ENCODE peak calls at places on chromosomes 4 and X, in four cellular contexts. N is HepG2, Y is SK-N-SH, C is H1. T is an unnamed sample.

GRCh38 chrX:74343970-74344622 is 40.1 kb downstream of the ZCCHC13 start:
- DNase-seq in N (peak), C (peak), Y (peak), T (peak)

GRCh38 chr4:166538491-166539005 is 665.5 kb downstream of the TLL1 start:
- DNase-seq in C (no peak), N (no peak), Y (no peak), T (no peak)

GRCh38 chr4:142556613-142557012 is 289.5 kb downstream of the INPP4B start:
- DNase-seq in Y (no peak), N (no peak), C (no peak), T (no peak)

GRCh38 chrX:124981420-124981819 is 338.3 kb upstream of the TEX13C start:
- DNase-seq in C (no peak), Y (no peak), N (no peak), T (no peak)

GRCh38 chr4:156950090-156950489 is 21.5 kb downstream of the PDGFC start:
- DNase-seq in N (no peak), C (no peak), Y (no peak), T (no peak)

GRCh38 chr4:6368601-6369000 is 99.0 kb downstream of the WFS1 start:
- DNase-seq in C (no peak), N (no peak), Y (no peak), T (no peak)

GRCh38 chr4:72205298-72205697 is 173.5 kb downstream of the NPFFR2 start:
- DNase-seq in C (no peak), N (no peak), Y (no peak), T (no peak)

GRCh38 chr4:42655921-42656735 is 777 bp downstream of the ATP8A1 start:
- DNase-seq in Y (peak), N (peak), C (peak), T (no peak)

GRCh38 chrX:57528670-57529255 is 63.0 kb upstream of the ZXDB start:
- DNase-seq in C (peak), Y (no peak), N (peak), T (no peak)

GRCh38 chr4:132792305-132792704 is 356.8 kb upstream of the PCDH10 start:
- DNase-seq in Y (no peak), N (no peak), C (no peak), T (no peak)
- TF ChIP-seq TCF12 in Y (no peak), N (no peak), C (no peak), T (no peak)

GRCh38 chr4:15744016-15744415 is 34.1 kb upstream of the CD38 start:
- DNase-seq in N (no peak), C (no peak), Y (no peak), T (no peak)

GRCh38 chr4:15746110-15746509 is 32.0 kb upstream of the CD38 start:
- DNase-seq in C (no peak), N (no peak), Y (no peak), T (no peak)

GRCh38 chr4:15742083-15742582 is 36.0 kb upstream of the CD38 start:
- DNase-seq in N (no peak), Y (no peak), C (no peak), T (no peak)

GRCh38 chr4:15740764-15741404 is 37.2 kb upstream of the CD38 start:
- DNase-seq in N (peak), C (no peak), Y (no peak), T (no peak)

GRCh38 chr4:15742637-15743036 is 35.5 kb upstream of the CD38 start:
- DNase-seq in N (no peak), C (no peak), Y (no peak), T (no peak)
- TF ChIP-seq TCF12 in N (no peak), C (no peak), Y (no peak), T (no peak)

GRCh38 chr4:145186719-145187118 is 6.3 kb upstream of the OTUD4 start:
- DNase-seq in C (no peak), Y (no peak), N (no peak), T (no peak)
- TF ChIP-seq TCF12 in C (no peak), Y (no peak), N (no peak), T (no peak)

GRCh38 chr4:105093975-105094374 is 52.7 kb upstream of the TET2 start:
- DNase-seq in N (no peak), Y (no peak), C (no peak), T (no peak)

GRCh38 chr4:105092768-105093167 is 53.9 kb upstream of the TET2 start:
- DNase-seq in Y (no peak), N (no peak), C (no peak), T (no peak)

GRCh38 chr4:105088110-105088879 is 58.4 kb upstream of the TET2 start:
- DNase-seq in C (no peak), N (no peak), Y (no peak), T (no peak)

DNA sequence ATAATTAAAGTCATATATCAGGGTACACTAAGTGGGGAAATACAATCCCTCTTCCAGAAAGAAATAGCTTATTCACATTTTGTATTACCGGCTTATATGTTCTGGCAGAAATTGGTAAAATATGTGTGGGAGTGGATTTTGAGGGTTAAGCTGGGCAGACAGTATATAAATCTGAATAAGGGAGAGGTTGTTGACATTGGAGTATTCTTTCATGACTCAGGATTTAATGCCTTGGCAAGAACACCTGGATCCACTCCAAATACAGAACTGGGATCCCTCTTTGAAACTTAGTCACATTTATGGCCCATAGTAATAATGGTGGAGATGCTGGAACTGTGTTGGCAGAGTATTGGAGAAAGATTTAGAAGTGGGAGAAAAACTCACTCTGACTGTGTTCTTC is 54.3 kb upstream of the TET2 start:
- DNase-seq in N (no peak), C (no peak), Y (no peak), T (no peak)
- TF ChIP-seq TCF12 in N (no peak), C (no peak), Y (peak), T (no peak)

GRCh38 chrX:9873952-9874351 is 87.7 kb downstream of the SHROOM2 start:
- DNase-seq in Y (peak), C (peak), N (peak), T (no peak)
- TF ChIP-seq TCF12 in Y (no peak), C (no peak), N (no peak), T (no peak)

GRCh38 chrX:38970845-38971244 is 169.6 kb downstream of the MID1IP1 start:
- DNase-seq in Y (no peak), N (no peak), C (no peak), T (no peak)

GRCh38 chrX:38974542-38974941 is 173.3 kb downstream of the MID1IP1 start:
- DNase-seq in C (no peak), Y (no peak), N (no peak), T (no peak)

GRCh38 chrX:38973327-38973726 is 172.1 kb downstream of the MID1IP1 start:
- DNase-seq in N (no peak), C (no peak), Y (no peak), T (no peak)

GRCh38 chrX:38970074-38970473 is 168.8 kb downstream of the MID1IP1 start:
- DNase-seq in Y (no peak), C (no peak), N (no peak), T (no peak)

DNA sequence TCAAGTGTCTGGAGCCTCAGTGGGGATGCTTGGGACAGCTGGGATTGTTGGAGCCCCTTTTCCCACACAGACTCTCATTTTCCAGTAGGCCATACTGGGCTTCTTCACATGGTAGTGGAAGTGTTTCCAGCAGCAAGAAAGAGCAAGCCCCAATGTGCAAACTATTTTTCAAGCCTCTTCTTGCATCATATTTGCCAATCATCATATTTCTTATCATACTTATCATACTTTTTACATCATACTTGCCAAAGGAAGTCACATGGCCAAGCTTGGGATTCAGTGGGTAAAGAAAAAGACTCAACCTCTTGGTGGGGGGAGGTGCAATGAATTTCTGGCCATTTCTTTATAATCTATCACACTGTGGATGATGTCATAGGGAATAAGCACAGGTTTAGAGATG is 174.1 kb downstream of the MID1IP1 start:
- DNase-seq in Y (no peak), C (no peak), N (no peak), T (no peak)
- TF ChIP-seq TCF12 in Y (no peak), C (no peak), N (no peak), T (no peak)

GRCh38 chr4:152973614-152974200 is 37.6 kb downstream of the FHDC1 start:
- DNase-seq in C (no peak), N (no peak), Y (no peak), T (no peak)

GRCh38 chr4:152974732-152975614 is 38.9 kb downstream of the FHDC1 start:
- DNase-seq in C (no peak), Y (no peak), N (no peak), T (no peak)

GRCh38 chr4:152972821-152973613 is 36.9 kb downstream of the FHDC1 start:
- DNase-seq in C (no peak), Y (no peak), N (no peak), T (no peak)

GRCh38 chr4:152975615-152976465 is 39.7 kb downstream of the FHDC1 start:
- DNase-seq in Y (no peak), C (no peak), N (no peak), T (no peak)

GRCh38 chr4:152976466-152976761 is 40.3 kb downstream of the FHDC1 start:
- DNase-seq in C (no peak), N (no peak), Y (no peak), T (no peak)
- TF ChIP-seq TCF12 in C (no peak), N (no peak), Y (no peak), T (no peak)

DNA sequence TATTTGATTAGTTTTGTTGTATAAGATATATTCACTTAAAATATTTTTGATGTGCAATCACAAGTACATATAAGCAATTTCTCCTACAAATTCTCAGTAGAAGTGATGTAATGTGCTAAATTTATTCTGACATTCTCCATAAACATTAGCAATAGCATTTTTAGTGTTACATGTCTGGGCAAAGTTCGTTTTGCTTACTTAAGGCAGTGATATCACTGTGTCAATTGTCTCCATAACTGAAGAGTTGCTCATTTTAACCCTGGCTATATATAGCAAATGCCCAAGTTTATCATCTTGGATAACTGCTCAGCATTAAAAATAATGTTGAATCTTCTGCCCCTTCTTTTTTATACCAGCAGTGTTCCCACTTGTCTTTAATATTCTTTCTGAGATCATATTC is 340.0 kb upstream of the NDST4 start:
- DNase-seq in C (no peak), Y (no peak), N (no peak), T (no peak)
- TF ChIP-seq TCF12 in C (no peak), Y (no peak), N (no peak), T (no peak)